ENCODE peak calls at places on chromosomes 3 and 15, in six cellular contexts. X is hepatocyte, F is cardiac muscle cell, S is spleen, C is ovary, G is sigmoid colon. Q is an unnamed sample.

GRCh38 chr3:180828723-180829408 is 83.6 kb upstream of the FXR1 start:
- DNase-seq in X (no peak), F (no peak), S (peak; percentile 72), C (no peak), G (no peak), Q (no peak)

GRCh38 chr15:85622432-85622831 is 172.3 kb downstream of the KLHL25 start:
- DNase-seq in X (no peak), F (no peak), S (no peak), C (no peak), G (no peak), Q (no peak)

GRCh38 chr3:197278933-197279332 is 19.5 kb downstream of the DLG1 start:
- DNase-seq in X (no peak), F (no peak), S (no peak), C (no peak), G (no peak), Q (no peak)

GRCh38 chr3:28575748-28576589 is 227.3 kb upstream of the AZI2 start:
- DNase-seq in X (peak; percentile 47), F (peak; percentile 73), S (no peak), C (peak; percentile 12), G (no peak), Q (no peak)

GRCh38 chr15:90300988-90301715 is 35.7 kb downstream of the NGRN start:
- DNase-seq in X (peak; percentile 68), F (peak; percentile 58), S (peak; percentile 90), C (peak; percentile 55), G (peak; percentile 76), Q (peak; percentile 74)

GRCh38 chr3:159919873-159920272 is 68.8 kb upstream of the IL12A start:
- DNase-seq in X (no peak), F (no peak), S (no peak), C (no peak), G (no peak), Q (no peak)

GRCh38 chr3:54596087-54596486 is 331.8 kb downstream of the LRTM1 start:
- DNase-seq in X (no peak), F (no peak), S (no peak), C (no peak), G (no peak), Q (no peak)

GRCh38 chr15:41567870-41568269 is 8.9 kb downstream of the TYRO3 start:
- DNase-seq in X (peak; percentile 74), F (no peak), S (no peak), C (no peak), G (no peak), Q (peak; percentile 79)

GRCh38 chr3:14340960-14341708 is 61.3 kb upstream of the SLC6A6 start:
- DNase-seq in X (peak; percentile 38), F (no peak), S (no peak), C (no peak), G (no peak), Q (no peak)

GRCh38 chr3:169668081-169668956 is 4.8 kb upstream of the MECOM start:
- DNase-seq in X (peak; percentile 62), F (peak; percentile 67), S (peak; percentile 76), C (no peak), G (no peak), Q (peak; percentile 47)

GRCh38 chr15:35327789-35328188 is 218.2 kb downstream of the DPH6 start:
- DNase-seq in X (no peak), F (no peak), S (no peak), C (no peak), G (no peak), Q (no peak)

GRCh38 chr3:13951184-13951583 is 71.3 kb upstream of the WNT7A start:
- DNase-seq in X (peak; percentile 41), F (no peak), S (no peak), C (no peak), G (no peak), Q (peak; percentile 91)

GRCh38 chr3:3998140-3998977 is 199.1 kb downstream of the LRRN1 start:
- DNase-seq in X (peak; percentile 62), F (peak; percentile 36), S (no peak), C (no peak), G (no peak), Q (peak; percentile 38)

GRCh38 chr3:173843060-173843459 is 445.5 kb downstream of the NLGN1 start:
- DNase-seq in X (no peak), F (no peak), S (no peak), C (no peak), G (no peak), Q (no peak)

GRCh38 chr3:4322635-4323034 is 19.5 kb downstream of the SETMAR start:
- DNase-seq in X (peak; percentile 63), F (no peak), S (no peak), C (no peak), G (no peak), Q (no peak)

GRCh38 chr3:129224984-129225393 is 24.4 kb upstream of the COPG1 start:
- DNase-seq in X (peak; percentile 61), F (no peak), S (peak; percentile 87), C (peak; percentile 66), G (peak; percentile 91), Q (peak; percentile 56)

GRCh38 chr15:80188293-80188692 is 35.5 kb downstream of the FAH start:
- DNase-seq in X (peak; percentile 21), F (no peak), S (no peak), C (no peak), G (no peak), Q (no peak)

GRCh38 chr3:119810018-119810435 is 28.1 kb downstream of the NR1I2 start:
- DNase-seq in X (peak; percentile 23), F (peak; percentile 22), S (peak; percentile 89), C (no peak), G (no peak), Q (no peak)

DNA sequence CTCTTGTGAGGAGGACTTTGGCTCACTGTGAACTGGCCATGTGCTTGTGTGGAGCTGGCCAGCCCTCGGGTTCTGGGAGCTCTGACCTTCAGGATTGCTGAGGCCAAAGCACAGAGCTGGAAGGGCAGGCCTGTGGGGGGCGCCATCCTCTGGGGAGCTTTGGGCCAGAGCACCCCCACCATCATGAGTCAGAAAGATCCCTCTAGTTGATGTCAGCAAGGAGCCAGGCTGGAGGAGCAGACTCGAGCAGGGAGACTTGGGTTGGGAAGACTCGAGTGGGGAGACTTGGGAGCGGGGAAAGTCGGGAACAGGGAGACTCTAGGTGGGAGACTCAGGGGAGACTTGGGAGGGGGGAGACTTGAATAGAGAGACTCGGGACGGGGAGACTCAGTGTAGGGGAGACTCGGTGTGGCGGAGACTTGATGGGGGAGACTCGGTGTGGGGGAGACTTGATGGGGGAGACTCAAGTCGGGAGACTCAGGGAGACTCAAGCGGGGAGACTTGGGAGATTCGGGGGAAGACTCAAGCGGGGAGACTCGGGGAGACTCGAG is 37.7 kb upstream of the PLXNA1 start:
- DNase-seq in X (no peak), F (no peak), S (peak; percentile 65), C (no peak), G (peak; percentile 50), Q (no peak)
- TF ChIP-seq CTCF in X (no peak), F (peak; percentile 9), S (no peak), C (no peak), G (no peak), Q (no peak)

DNA sequence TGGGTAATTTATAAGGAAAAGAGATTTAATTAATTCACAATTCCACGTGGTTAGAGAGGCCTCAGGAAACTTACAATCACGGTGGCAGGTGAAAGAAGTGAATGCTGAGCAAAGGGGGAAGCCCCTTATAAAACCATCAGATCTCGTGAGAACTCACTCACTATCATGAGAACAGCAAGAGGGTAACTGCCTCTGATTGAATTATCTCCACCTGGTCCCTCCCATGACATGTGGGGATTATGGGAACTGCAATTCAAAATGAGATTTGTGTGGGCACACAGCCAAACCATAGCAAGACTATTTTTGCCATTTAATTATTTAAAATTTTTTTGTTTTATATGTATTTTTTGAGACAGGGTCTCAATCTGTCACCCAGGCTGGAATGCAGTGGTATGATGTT is 27.0 kb upstream of the KCTD6 start:
- DNase-seq in X (no peak), F (no peak), S (no peak), C (no peak), G (no peak), Q (no peak)
- H3K4me1 ChIP-seq in X (peaks cover 9% of the 10 kb centered on the region), F (peaks cover 11% of the 10 kb centered on the region), S (peaks cover 17% of the 10 kb centered on the region), C (peaks cover 5% of the 10 kb centered on the region), G (peaks cover 5% of the 10 kb centered on the region), Q (peaks cover 20% of the 10 kb centered on the region)

DNA sequence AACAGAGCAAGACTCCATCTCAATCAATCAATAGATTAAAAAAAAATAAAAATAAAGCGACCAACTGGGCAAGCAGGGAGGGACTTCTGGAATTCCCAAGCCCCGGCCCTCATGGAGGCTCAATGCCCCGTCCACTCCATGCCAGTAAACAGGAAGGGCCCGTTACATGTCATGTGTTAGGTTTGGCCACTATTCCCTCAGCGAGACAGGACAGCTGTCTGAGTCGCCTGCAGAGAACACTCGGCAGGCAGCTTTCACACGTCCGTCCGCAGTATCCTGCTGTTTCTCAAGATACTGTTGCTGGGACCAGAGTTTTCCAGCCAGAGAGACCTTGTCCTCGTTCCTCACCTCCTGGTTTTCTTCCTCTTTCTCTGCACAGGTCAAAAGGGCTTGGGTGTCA is 18.0 kb downstream of the TMEM44 start:
- DNase-seq in X (no peak), F (no peak), S (no peak), C (no peak), G (no peak), Q (no peak)
- H3K4me3 ChIP-seq in X (no peak overlapping the region), F (no peak overlapping the region), S (no peak overlapping the region), C (no peak overlapping the region), G (no peak overlapping the region), Q (no peak overlapping the region)

GRCh38 chr15:29818141-29818540 is 4.1 kb downstream of the TJP1 start:
- DNase-seq in X (no peak), F (no peak), S (no peak), C (no peak), G (no peak), Q (no peak)

GRCh38 chr15:29812384-29812694 is 9.9 kb downstream of the TJP1 start:
- DNase-seq in X (peak; percentile 41), F (no peak), S (no peak), C (no peak), G (no peak), Q (peak; percentile 59)

GRCh38 chr15:29813009-29813408 is 9.3 kb downstream of the TJP1 start:
- DNase-seq in X (no peak), F (no peak), S (no peak), C (no peak), G (no peak), Q (no peak)

GRCh38 chr15:29815000-29815704 is 7.1 kb downstream of the TJP1 start:
- DNase-seq in X (peak; percentile 39), F (peak; percentile 35), S (no peak), C (no peak), G (no peak), Q (no peak)

DNA sequence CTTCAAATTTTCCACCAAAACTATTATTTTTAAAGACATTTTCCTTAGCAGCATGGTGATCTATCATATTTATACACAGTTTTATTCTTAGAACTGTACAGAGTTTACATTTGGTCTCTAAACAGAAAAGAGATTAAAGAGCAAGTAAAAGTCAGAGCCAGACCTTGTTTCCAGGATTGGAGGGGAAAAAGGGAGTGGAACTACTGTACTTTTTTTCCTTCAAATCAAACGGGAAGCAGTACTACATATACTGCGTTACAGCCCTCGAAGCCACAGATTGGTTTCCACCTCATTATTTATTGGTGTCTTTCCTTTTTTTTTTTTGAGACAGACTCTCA is 6.6 kb downstream of the TJP1 start:
- DNase-seq in X (no peak), F (no peak), S (no peak), C (no peak), G (no peak), Q (no peak)
- TF ChIP-seq CTCF in X (no peak), F (no peak), S (no peak), C (no peak), G (no peak), Q (no peak)

Q was measured in Caco-2.